ENCODE peak calls at places on chromosomes 2 and 18, in ten cellular contexts. One of them, this sample, is unnamed.
A peak's percentile ranks its signal among the peaks of the same experiment; 100 is the strongest.

GRCh38 chr2:240259924-240260529 is 119.6 kb upstream of the OTOS start:
- DNase-seq in uterus: no peak
- DNase-seq in tibial nerve: no peak
- DNase-seq in breast epithelium: no peak
- DNase-seq in right lobe of liver: no peak
- DNase-seq in vagina: peak; percentile 77
- DNase-seq in transverse colon: no peak
- DNase-seq in heart left ventricle: no peak
- DNase-seq in stomach: no peak
- DNase-seq in IMR-90: no peak
- DNase-seq in this sample: peak; percentile 62

GRCh38 chr2:120669971-120670370 is 65.7 kb upstream of the GLI2 start:
- DNase-seq in uterus: no peak
- DNase-seq in heart left ventricle: no peak
- DNase-seq in tibial nerve: no peak
- DNase-seq in breast epithelium: no peak
- DNase-seq in vagina: no peak
- DNase-seq in transverse colon: no peak
- DNase-seq in IMR-90: no peak
- DNase-seq in stomach: no peak
- DNase-seq in right lobe of liver: peak; percentile 35
- DNase-seq in this sample: no peak

GRCh38 chr2:230602562-230603230 is 109.9 kb upstream of the CAB39 start:
- DNase-seq in vagina: no peak
- DNase-seq in transverse colon: peak; percentile 51
- DNase-seq in stomach: no peak
- DNase-seq in IMR-90: no peak
- DNase-seq in heart left ventricle: no peak
- DNase-seq in tibial nerve: no peak
- DNase-seq in uterus: no peak
- DNase-seq in right lobe of liver: no peak
- DNase-seq in breast epithelium: no peak
- DNase-seq in this sample: no peak

GRCh38 chr2:109612991-109613921 is 510 bp downstream of the SEPTIN10 start:
- DNase-seq in IMR-90: peak; percentile 61
- DNase-seq in vagina: no peak
- DNase-seq in uterus: peak; percentile 71
- DNase-seq in stomach: peak; percentile 39
- DNase-seq in heart left ventricle: peak; percentile 86
- DNase-seq in tibial nerve: peak; percentile 38
- DNase-seq in breast epithelium: peak; percentile 45
- DNase-seq in transverse colon: peak; percentile 63
- DNase-seq in right lobe of liver: peak; percentile 72
- DNase-seq in this sample: peak; percentile 43

GRCh38 chr18:74123200-74123599 is 24.4 kb downstream of the FBXO15 start:
- DNase-seq in transverse colon: no peak
- DNase-seq in stomach: no peak
- DNase-seq in vagina: no peak
- DNase-seq in tibial nerve: no peak
- DNase-seq in right lobe of liver: no peak
- DNase-seq in IMR-90: no peak
- DNase-seq in breast epithelium: no peak
- DNase-seq in uterus: no peak
- DNase-seq in heart left ventricle: no peak
- DNase-seq in this sample: no peak

GRCh38 chr2:141062443-141062842 is 1068.4 kb downstream of the LRP1B start:
- DNase-seq in IMR-90: no peak
- DNase-seq in tibial nerve: no peak
- DNase-seq in vagina: no peak
- DNase-seq in stomach: peak; percentile 43
- DNase-seq in heart left ventricle: no peak
- DNase-seq in breast epithelium: no peak
- DNase-seq in transverse colon: no peak
- DNase-seq in uterus: no peak
- DNase-seq in right lobe of liver: no peak
- DNase-seq in this sample: no peak

GRCh38 chr2:121099329-121100318 is 185.4 kb downstream of the TFCP2L1 start:
- DNase-seq in IMR-90: no peak
- DNase-seq in stomach: peak; percentile 47
- DNase-seq in breast epithelium: no peak
- DNase-seq in vagina: no peak
- DNase-seq in tibial nerve: no peak
- DNase-seq in transverse colon: peak; percentile 45
- DNase-seq in right lobe of liver: no peak
- DNase-seq in uterus: no peak
- DNase-seq in heart left ventricle: no peak
- DNase-seq in this sample: no peak

GRCh38 chr2:1881998-1882397 is 137.7 kb upstream of the PXDN start:
- DNase-seq in stomach: no peak
- DNase-seq in vagina: no peak
- DNase-seq in transverse colon: no peak
- DNase-seq in breast epithelium: no peak
- DNase-seq in uterus: no peak
- DNase-seq in IMR-90: no peak
- DNase-seq in tibial nerve: no peak
- DNase-seq in right lobe of liver: peak; percentile 30
- DNase-seq in heart left ventricle: no peak
- DNase-seq in this sample: no peak

GRCh38 chr18:36331541-36331971 is 34.0 kb downstream of the FHOD3 start:
- DNase-seq in transverse colon: peak; percentile 23
- DNase-seq in right lobe of liver: no peak
- DNase-seq in uterus: no peak
- DNase-seq in stomach: no peak
- DNase-seq in heart left ventricle: no peak
- DNase-seq in IMR-90: no peak
- DNase-seq in tibial nerve: no peak
- DNase-seq in vagina: peak; percentile 72
- DNase-seq in breast epithelium: no peak
- DNase-seq in this sample: no peak

GRCh38 chr2:148298201-148298600 is 277.3 kb downstream of the MBD5 start:
- DNase-seq in heart left ventricle: no peak
- DNase-seq in tibial nerve: no peak
- DNase-seq in vagina: no peak
- DNase-seq in transverse colon: no peak
- DNase-seq in IMR-90: peak; percentile 16
- DNase-seq in right lobe of liver: no peak
- DNase-seq in stomach: no peak
- DNase-seq in uterus: no peak
- DNase-seq in breast epithelium: no peak
- DNase-seq in this sample: no peak

GRCh38 chr18:76937597-76937996 is 115.2 kb downstream of the ZNF236 start:
- DNase-seq in tibial nerve: no peak
- DNase-seq in heart left ventricle: no peak
- DNase-seq in vagina: no peak
- DNase-seq in breast epithelium: no peak
- DNase-seq in right lobe of liver: no peak
- DNase-seq in uterus: no peak
- DNase-seq in transverse colon: no peak
- DNase-seq in stomach: no peak
- DNase-seq in IMR-90: peak; percentile 45
- DNase-seq in this sample: no peak

GRCh38 chr2:27857417-27858172 is 32.6 kb downstream of the RBKS start:
- DNase-seq in stomach: no peak
- DNase-seq in transverse colon: no peak
- DNase-seq in vagina: no peak
- DNase-seq in right lobe of liver: no peak
- DNase-seq in heart left ventricle: no peak
- DNase-seq in tibial nerve: no peak
- DNase-seq in IMR-90: peak; percentile 62
- DNase-seq in uterus: no peak
- DNase-seq in breast epithelium: no peak
- DNase-seq in this sample: no peak

DNA sequence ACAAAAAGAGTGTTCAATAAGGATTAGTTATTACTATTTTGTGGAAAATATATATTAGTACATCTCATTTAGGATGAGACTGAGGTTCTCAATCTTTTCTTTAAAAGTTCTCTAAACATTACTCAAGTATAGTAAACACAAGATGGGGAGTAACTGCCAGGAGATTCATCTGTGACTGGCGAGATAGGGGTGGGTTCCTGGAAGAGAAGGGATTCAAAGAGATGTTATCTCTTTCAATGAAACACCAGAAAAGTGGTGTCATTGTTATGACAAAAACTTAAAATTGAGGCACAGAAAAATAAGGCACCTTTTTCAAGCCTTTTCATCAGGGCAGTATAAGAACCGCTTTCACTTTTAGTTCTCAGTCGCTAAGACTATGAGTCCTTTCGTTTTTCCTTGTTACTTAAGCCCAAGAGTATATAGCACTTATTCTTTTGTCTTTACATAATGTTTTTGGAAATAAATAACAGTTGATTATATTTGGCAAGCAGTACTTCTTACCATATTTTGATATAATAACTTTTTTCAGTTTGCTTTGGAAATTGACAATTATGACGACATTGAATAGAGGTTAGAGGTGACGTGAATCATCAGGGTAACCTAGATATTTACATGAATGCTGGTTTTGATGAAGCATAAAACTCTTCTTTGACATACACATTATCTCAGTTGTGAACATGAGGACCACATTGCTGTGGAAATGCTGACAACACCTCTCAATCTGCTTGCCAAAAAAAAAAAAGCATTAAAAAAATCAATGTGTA is 393.9 kb upstream of the TCF4 start:
- DNase-seq in breast epithelium: no peak
- DNase-seq in heart left ventricle: no peak
- DNase-seq in tibial nerve: no peak
- DNase-seq in IMR-90: no peak
- DNase-seq in stomach: no peak
- DNase-seq in vagina: no peak
- DNase-seq in uterus: no peak
- DNase-seq in transverse colon: no peak
- DNase-seq in right lobe of liver: no peak
- DNase-seq in this sample: no peak
- H3K9me3 ChIP-seq in breast epithelium: no peaks in the 10 kb centered on the region
- H3K9me3 ChIP-seq in heart left ventricle: peaks cover 15% of the 10 kb centered on the region
- H3K9me3 ChIP-seq in tibial nerve: no peaks in the 10 kb centered on the region
- H3K9me3 ChIP-seq in IMR-90: peaks cover 2% of the 10 kb centered on the region
- H3K9me3 ChIP-seq in stomach: peaks cover 6% of the 10 kb centered on the region
- H3K9me3 ChIP-seq in vagina: no peaks in the 10 kb centered on the region
- H3K9me3 ChIP-seq in uterus: no peaks in the 10 kb centered on the region
- H3K9me3 ChIP-seq in transverse colon: no peaks in the 10 kb centered on the region
- H3K9me3 ChIP-seq in right lobe of liver: no peaks in the 10 kb centered on the region
- H3K9me3 ChIP-seq in this sample: no peaks in the 10 kb centered on the region

DNA sequence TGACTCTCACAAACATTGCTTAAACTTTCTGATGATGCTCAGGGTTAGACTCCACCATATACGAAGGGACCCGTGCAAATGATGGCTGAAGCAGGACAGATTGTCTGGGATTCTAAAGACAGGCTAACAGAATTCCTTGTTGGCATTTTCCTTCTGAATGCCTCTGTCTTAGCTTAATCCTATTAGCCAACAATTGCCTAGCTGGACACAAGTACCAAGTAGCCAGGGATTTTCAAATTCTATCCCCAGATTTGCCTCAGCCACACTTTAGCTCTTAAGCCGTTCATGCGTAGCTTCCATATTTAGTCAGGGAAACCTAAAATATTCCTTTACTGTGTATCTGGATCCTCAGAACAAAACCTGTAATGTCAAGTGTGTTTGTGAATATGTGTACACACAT is 40.0 kb downstream of the COL4A3 start:
- DNase-seq in right lobe of liver: no peak
- DNase-seq in stomach: no peak
- DNase-seq in IMR-90: no peak
- DNase-seq in tibial nerve: no peak
- DNase-seq in breast epithelium: no peak
- DNase-seq in heart left ventricle: no peak
- DNase-seq in vagina: no peak
- DNase-seq in uterus: no peak
- DNase-seq in transverse colon: no peak
- DNase-seq in this sample: no peak
- H3K36me3 ChIP-seq in right lobe of liver: no peaks in the 10 kb centered on the region
- H3K36me3 ChIP-seq in stomach: no peaks in the 10 kb centered on the region
- H3K36me3 ChIP-seq in IMR-90: no peaks in the 10 kb centered on the region
- H3K36me3 ChIP-seq in tibial nerve: no peaks in the 10 kb centered on the region
- H3K36me3 ChIP-seq in breast epithelium: no peaks in the 10 kb centered on the region
- H3K36me3 ChIP-seq in heart left ventricle: no peaks in the 10 kb centered on the region
- H3K36me3 ChIP-seq in vagina: no peaks in the 10 kb centered on the region
- H3K36me3 ChIP-seq in uterus: no peaks in the 10 kb centered on the region
- H3K36me3 ChIP-seq in transverse colon: no peaks in the 10 kb centered on the region
- H3K36me3 ChIP-seq in this sample: no peaks in the 10 kb centered on the region

DNA sequence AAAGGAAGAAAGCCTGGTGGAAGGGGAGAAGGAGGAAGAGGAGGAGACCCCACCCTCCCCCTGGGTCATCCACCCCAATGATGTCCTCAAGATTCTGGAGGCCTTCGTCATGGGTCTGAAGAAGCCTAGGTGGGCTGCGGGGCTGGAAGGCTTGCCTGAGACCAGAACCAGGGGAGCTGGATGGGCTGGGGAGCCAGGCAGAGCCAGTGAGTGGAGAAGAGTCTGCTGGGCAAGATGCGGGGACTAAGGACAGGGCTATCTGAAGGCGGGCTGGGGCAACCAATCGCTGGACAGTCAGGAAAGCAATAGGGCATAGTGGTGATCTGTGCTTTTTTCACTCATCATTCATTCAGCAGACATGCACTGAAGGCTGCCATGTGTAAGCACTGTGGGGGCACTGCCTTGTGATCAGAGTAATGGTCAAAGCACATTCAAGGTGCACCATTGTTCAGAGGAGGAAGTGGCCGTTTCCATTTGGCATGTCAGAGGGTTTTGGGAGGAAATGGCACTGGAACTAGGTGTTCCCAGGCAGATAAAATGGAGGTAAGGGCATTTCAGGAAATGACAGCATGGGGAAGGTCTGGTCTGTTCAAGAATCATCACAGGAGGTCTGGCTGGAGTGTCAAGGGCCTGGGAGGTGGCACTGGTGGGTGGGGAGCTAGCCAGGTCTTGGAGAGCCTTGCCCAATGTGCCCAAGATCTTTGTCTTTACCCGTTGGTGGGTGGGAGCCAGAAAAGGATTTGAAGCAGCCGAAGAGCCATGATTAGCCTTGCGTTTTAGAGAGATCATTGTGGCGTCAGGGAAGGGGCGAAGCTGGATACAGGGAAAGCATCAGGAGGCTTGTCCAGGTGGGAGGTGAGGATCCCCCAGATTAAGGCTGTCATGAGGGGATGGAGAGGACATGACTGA is 24.2 kb downstream of the OTOF start:
- DNase-seq in IMR-90: no peak
- DNase-seq in transverse colon: no peak
- DNase-seq in right lobe of liver: peak; percentile 37
- DNase-seq in breast epithelium: no peak
- DNase-seq in heart left ventricle: no peak
- DNase-seq in tibial nerve: no peak
- DNase-seq in stomach: no peak
- DNase-seq in uterus: no peak
- DNase-seq in vagina: no peak
- DNase-seq in this sample: no peak
- TF ChIP-seq POLR2A in IMR-90: no peak
- TF ChIP-seq POLR2A in transverse colon: no peak
- TF ChIP-seq POLR2A in right lobe of liver: no peak
- TF ChIP-seq POLR2A in breast epithelium: no peak
- TF ChIP-seq POLR2A in heart left ventricle: no peak
- TF ChIP-seq POLR2A in tibial nerve: no peak
- TF ChIP-seq POLR2A in stomach: no peak
- TF ChIP-seq POLR2A in uterus: no peak
- TF ChIP-seq POLR2A in vagina: no peak
- TF ChIP-seq POLR2A in this sample: no peak

DNA sequence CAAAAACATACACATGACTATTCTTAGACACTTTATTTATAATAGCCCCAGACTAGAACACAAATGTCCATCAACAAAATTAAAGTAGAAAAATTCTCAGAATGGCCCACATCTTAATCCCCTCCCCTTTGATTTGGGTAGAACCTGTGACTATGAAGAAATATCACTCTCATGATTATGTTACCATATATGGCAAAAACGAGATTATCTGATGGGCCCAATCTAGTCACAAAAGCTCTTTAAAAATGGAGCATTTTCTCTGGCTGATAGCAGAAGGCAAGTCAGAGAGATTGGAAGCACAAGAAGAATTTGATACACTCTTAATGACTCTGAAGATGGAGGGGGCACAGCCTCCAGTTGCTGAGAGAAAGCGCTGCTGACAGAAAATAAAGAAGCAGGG is 39.6 kb downstream of the METTL4 start:
- DNase-seq in tibial nerve: no peak
- DNase-seq in stomach: no peak
- DNase-seq in right lobe of liver: no peak
- DNase-seq in transverse colon: no peak
- DNase-seq in IMR-90: no peak
- DNase-seq in breast epithelium: no peak
- DNase-seq in uterus: no peak
- DNase-seq in vagina: no peak
- DNase-seq in heart left ventricle: no peak
- DNase-seq in this sample: no peak
- H3K9me3 ChIP-seq in tibial nerve: no peaks in the 10 kb centered on the region
- H3K9me3 ChIP-seq in stomach: no peaks in the 10 kb centered on the region
- H3K9me3 ChIP-seq in right lobe of liver: no peaks in the 10 kb centered on the region
- H3K9me3 ChIP-seq in transverse colon: no peaks in the 10 kb centered on the region
- H3K9me3 ChIP-seq in IMR-90: peaks cover 2% of the 10 kb centered on the region
- H3K9me3 ChIP-seq in breast epithelium: no peaks in the 10 kb centered on the region
- H3K9me3 ChIP-seq in uterus: no peaks in the 10 kb centered on the region
- H3K9me3 ChIP-seq in vagina: no peaks in the 10 kb centered on the region
- H3K9me3 ChIP-seq in heart left ventricle: no peaks in the 10 kb centered on the region
- H3K9me3 ChIP-seq in this sample: no peaks in the 10 kb centered on the region